ENCODE peak calls at places on chromosomes 1 and 21, in six cellular contexts. Y is SK-N-SH, E is hepatocyte, M is MM.1S, A is GM23338, X is neural progenitor cell. Q is an unnamed sample.

GRCh38 chr1:193060938-193061337 is 1.5 kb downstream of the RO60 start:
- DNase-seq in Y (peak; percentile 19), E (peak; percentile 13), M (peak; percentile 16), A (no peak), X (no peak), Q (peak; percentile 22)

GRCh38 chr1:161229896-161230295 is 4.0 kb downstream of the TOMM40L start:
- DNase-seq in Y (no peak), E (no peak), M (no peak), A (peak; percentile 65), X (peak; percentile 39), Q (no peak)

GRCh38 chr21:32329776-32330175 is 31.1 kb downstream of the MRAP start:
- DNase-seq in Y (no peak), E (no peak), M (no peak), A (no peak), X (no peak), Q (no peak)

GRCh38 chr1:92853299-92853698 is 21.5 kb downstream of the RPL5 start:
- DNase-seq in Y (no peak), E (no peak), M (no peak), A (no peak), X (no peak), Q (no peak)

GRCh38 chr1:230807551-230808267 is 60.5 kb downstream of the CAPN9 start:
- DNase-seq in Y (no peak), E (no peak), M (no peak), A (no peak), X (no peak), Q (no peak)

GRCh38 chr1:99777752-99778151 is 11.3 kb upstream of the FRRS1 start:
- DNase-seq in Y (no peak), E (no peak), M (no peak), A (no peak), X (no peak), Q (no peak)

GRCh38 chr1:195664628-195665027 is 943.6 kb downstream of the KCNT2 start:
- DNase-seq in Y (no peak), E (no peak), M (no peak), A (no peak), X (no peak), Q (no peak)

GRCh38 chr21:46219591-46220239 is 8.9 kb downstream of the LSS start:
- DNase-seq in Y (no peak), E (no peak), M (no peak), A (no peak), X (no peak), Q (no peak)

GRCh38 chr1:25820247-25821111 is 725 bp downstream of the MTFR1L start:
- DNase-seq in Y (peak; percentile 79), E (peak; percentile 78), M (peak; percentile 73), A (peak; percentile 80), X (peak; percentile 76), Q (peak; percentile 89)

DNA sequence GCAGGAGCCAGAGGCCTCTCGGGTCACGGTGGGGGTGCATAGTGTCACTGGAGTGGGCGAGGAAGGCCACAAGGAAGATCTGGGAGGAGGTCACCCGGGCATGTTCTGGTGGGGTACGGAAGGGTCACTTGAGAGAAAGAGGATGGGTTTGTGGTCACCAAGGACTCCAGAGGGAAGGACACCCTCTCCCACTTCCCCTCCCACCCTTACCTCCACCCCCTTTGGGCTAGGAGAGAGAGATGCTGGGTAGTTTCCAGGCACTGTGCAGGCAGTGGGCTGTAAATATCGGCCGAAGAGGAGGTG is 703 bp downstream of the AMIGO1 start:
- DNase-seq in Y (no peak), E (no peak), M (no peak), A (no peak), X (no peak), Q (no peak)
- H2AFZ ChIP-seq in Y (no peak overlapping the region), E (no peak overlapping the region), M (peak overlapping the region; percentile 42), A (peak overlapping the region; percentile 89), X (peak overlapping the region; percentile 90), Q (no peak overlapping the region)

DNA sequence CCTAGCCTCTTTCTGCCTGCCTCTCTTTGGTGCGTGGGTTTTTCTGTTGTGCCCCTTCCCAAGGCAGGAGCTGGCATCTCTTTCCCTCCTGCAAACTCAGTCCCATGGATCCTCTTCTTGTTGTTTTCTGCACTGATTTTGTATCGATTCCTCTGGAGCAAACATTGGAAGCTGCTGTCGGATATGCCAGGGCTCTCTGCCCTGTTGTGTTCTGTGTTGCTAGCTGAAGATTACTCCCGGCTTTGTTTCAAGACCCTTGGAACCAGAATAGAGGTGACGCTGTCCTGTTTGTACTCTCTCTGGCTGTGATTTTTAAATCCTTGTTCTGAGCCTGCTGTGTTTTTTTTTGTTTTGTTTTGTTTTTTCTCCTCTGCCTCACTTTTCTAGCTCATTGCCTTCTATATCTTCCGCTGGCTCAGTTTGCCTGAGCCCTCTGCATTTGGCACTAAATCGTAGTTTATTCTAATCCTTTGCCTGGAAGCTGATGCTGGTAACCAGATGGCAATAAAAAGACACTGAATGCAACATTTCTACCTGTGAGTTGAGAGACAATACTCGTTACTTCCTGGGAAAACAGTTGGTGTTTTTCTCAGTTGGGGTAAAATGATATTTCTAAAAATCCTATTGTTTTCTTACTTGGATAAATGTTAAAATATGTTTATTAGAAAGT is 67.0 kb downstream of the BACH1 start:
- DNase-seq in Y (no peak), E (no peak), M (no peak), A (no peak), X (peak; percentile 10), Q (no peak)
- TF ChIP-seq EZH2phosphoT487 in Y (no peak), E (no peak), M (no peak), A (no peak), X (no peak), Q (no peak)

GRCh38 chr1:20158358-20159070 is 19.4 kb downstream of the PLA2G2F start:
- DNase-seq in Y (no peak), E (no peak), M (no peak), A (no peak), X (no peak), Q (no peak)
- TF ChIP-seq CTCF in Y (no peak), E (no peak), M (no peak), A (no peak), X (no peak), Q (peak; percentile 15)

GRCh38 chr1:22055463-22055862 is 3.0 kb downstream of the CDC42 start:
- DNase-seq in Y (no peak), E (no peak), M (no peak), A (peak; percentile 37), X (no peak), Q (no peak)

GRCh38 chr1:22051607-22052114 is 848 bp upstream of the CDC42 start:
- DNase-seq in Y (no peak), E (no peak), M (no peak), A (no peak), X (no peak), Q (no peak)

GRCh38 chr1:22052115-22053017 is at the start of gene CDC42:
- DNase-seq in Y (peak; percentile 98), E (peak; percentile 98), M (peak; percentile 95), A (peak; percentile 95), X (peak; percentile 95), Q (peak; percentile 97)

GRCh38 chr1:22053861-22054770 is 1.6 kb downstream of the CDC42 start:
- DNase-seq in Y (no peak), E (no peak), M (no peak), A (no peak), X (no peak), Q (no peak)

GRCh38 chr1:22053018-22053860 is 730 bp downstream of the CDC42 start:
- DNase-seq in Y (peak; percentile 88), E (peak; percentile 87), M (peak; percentile 44), A (peak; percentile 77), X (peak; percentile 85), Q (peak; percentile 69)
- H2AFZ ChIP-seq in Y (no peak overlapping the region), E (no peak overlapping the region), M (no peak overlapping the region), A (no peak overlapping the region), X (no peak overlapping the region), Q (peak overlapping the region; percentile 22)

GRCh38 chr1:178039826-178040380 is 54.0 kb upstream of the RASAL2 start:
- DNase-seq in Y (no peak), E (no peak), M (peak; percentile 4), A (no peak), X (no peak), Q (no peak)
- TF ChIP-seq EZH2phosphoT487 in Y (no peak), E (no peak), M (no peak), A (no peak), X (no peak), Q (no peak)

GRCh38 chr1:44568128-44568900 is 106.0 kb downstream of the TMEM53 start:
- DNase-seq in Y (no peak), E (no peak), M (no peak), A (no peak), X (no peak), Q (no peak)

GRCh38 chr1:44569491-44569890 is 104.8 kb downstream of the TMEM53 start:
- DNase-seq in Y (no peak), E (no peak), M (no peak), A (no peak), X (no peak), Q (no peak)

GRCh38 chr1:44572572-44572879 is 101.8 kb downstream of the TMEM53 start:
- DNase-seq in Y (no peak), E (no peak), M (no peak), A (no peak), X (no peak), Q (no peak)

GRCh38 chr1:44576456-44577150 is 97.7 kb downstream of the TMEM53 start:
- DNase-seq in Y (no peak), E (no peak), M (no peak), A (peak; percentile 30), X (peak; percentile 61), Q (no peak)

GRCh38 chr1:44571712-44572571 is 102.3 kb downstream of the TMEM53 start:
- DNase-seq in Y (peak; percentile 45), E (no peak), M (peak; percentile 57), A (peak; percentile 63), X (no peak), Q (peak; percentile 47)
- TF ChIP-seq CTCF in Y (peak; percentile 53), E (peak; percentile 27), M (peak; percentile 63), A (peak; percentile 64), X (peak; percentile 53), Q (peak; percentile 86)

Q was measured in OCI-LY7.